ENCODE peak calls at places on chromosome 6, in nine cellular contexts. One of them, this sample, is unnamed.

GRCh38 chr6:33192105-33192646 is at the start of gene COL11A2:
- DNase-seq in uterus: no peak
- DNase-seq in astrocyte: no peak
- DNase-seq in epithelial cell of esophagus: no peak
- DNase-seq in fibroblast of pulmonary artery: no peak
- DNase-seq in choroid plexus epithelial cell: no peak
- DNase-seq in fibroblast of mammary gland: no peak
- DNase-seq in heart left ventricle: no peak
- DNase-seq in stomach: no peak
- DNase-seq in this sample: no peak

GRCh38 chr6:31270788-31271640 is 878 bp downstream of the HLA-C start:
- DNase-seq in fibroblast of mammary gland: peak; percentile 25
- DNase-seq in stomach: peak; percentile 82
- DNase-seq in astrocyte: peak; percentile 38
- DNase-seq in uterus: peak; percentile 80
- DNase-seq in choroid plexus epithelial cell: peak; percentile 48
- DNase-seq in fibroblast of pulmonary artery: peak; percentile 55
- DNase-seq in epithelial cell of esophagus: peak; percentile 61
- DNase-seq in heart left ventricle: peak; percentile 86
- DNase-seq in this sample: peak; percentile 44

GRCh38 chr6:132391391-132392291 is 9.6 kb downstream of the MOXD1 start:
- DNase-seq in stomach: no peak
- DNase-seq in fibroblast of pulmonary artery: peak; percentile 83
- DNase-seq in epithelial cell of esophagus: peak; percentile 91
- DNase-seq in uterus: peak; percentile 48
- DNase-seq in heart left ventricle: peak; percentile 37
- DNase-seq in fibroblast of mammary gland: peak; percentile 83
- DNase-seq in astrocyte: peak; percentile 96
- DNase-seq in choroid plexus epithelial cell: peak; percentile 85
- DNase-seq in this sample: peak; percentile 72

GRCh38 chr6:6315660-6316059 is 4.8 kb downstream of the F13A1 start:
- DNase-seq in astrocyte: no peak
- DNase-seq in heart left ventricle: no peak
- DNase-seq in uterus: peak; percentile 32
- DNase-seq in choroid plexus epithelial cell: peak; percentile 51
- DNase-seq in fibroblast of mammary gland: peak; percentile 56
- DNase-seq in epithelial cell of esophagus: peak; percentile 53
- DNase-seq in stomach: peak; percentile 41
- DNase-seq in fibroblast of pulmonary artery: peak; percentile 44
- DNase-seq in this sample: peak; percentile 42

GRCh38 chr6:20900396-20901160 is 366.3 kb downstream of the CDKAL1 start:
- DNase-seq in epithelial cell of esophagus: no peak
- DNase-seq in stomach: no peak
- DNase-seq in choroid plexus epithelial cell: no peak
- DNase-seq in astrocyte: no peak
- DNase-seq in heart left ventricle: no peak
- DNase-seq in fibroblast of mammary gland: no peak
- DNase-seq in uterus: no peak
- DNase-seq in fibroblast of pulmonary artery: no peak
- DNase-seq in this sample: no peak

GRCh38 chr6:119742188-119742803 is 392.7 kb upstream of the MAN1A1 start:
- DNase-seq in epithelial cell of esophagus: peak; percentile 61
- DNase-seq in astrocyte: peak; percentile 3
- DNase-seq in heart left ventricle: peak; percentile 30
- DNase-seq in uterus: no peak
- DNase-seq in stomach: peak; percentile 67
- DNase-seq in fibroblast of mammary gland: peak; percentile 63
- DNase-seq in choroid plexus epithelial cell: peak; percentile 59
- DNase-seq in fibroblast of pulmonary artery: peak; percentile 60
- DNase-seq in this sample: peak; percentile 63

GRCh38 chr6:170043150-170043819 is 247.6 kb downstream of the DLL1 start:
- DNase-seq in uterus: no peak
- DNase-seq in astrocyte: no peak
- DNase-seq in fibroblast of mammary gland: no peak
- DNase-seq in epithelial cell of esophagus: no peak
- DNase-seq in stomach: no peak
- DNase-seq in fibroblast of pulmonary artery: no peak
- DNase-seq in choroid plexus epithelial cell: no peak
- DNase-seq in heart left ventricle: peak; percentile 76
- DNase-seq in this sample: no peak

GRCh38 chr6:157289764-157290163 is 33.6 kb downstream of the TMEM242 start:
- DNase-seq in fibroblast of mammary gland: no peak
- DNase-seq in epithelial cell of esophagus: no peak
- DNase-seq in heart left ventricle: no peak
- DNase-seq in fibroblast of pulmonary artery: no peak
- DNase-seq in astrocyte: no peak
- DNase-seq in uterus: no peak
- DNase-seq in choroid plexus epithelial cell: no peak
- DNase-seq in stomach: no peak
- DNase-seq in this sample: no peak

GRCh38 chr6:151247510-151247909 is 7.7 kb downstream of the AKAP12 start:
- DNase-seq in astrocyte: peak; percentile 39
- DNase-seq in uterus: no peak
- DNase-seq in choroid plexus epithelial cell: no peak
- DNase-seq in heart left ventricle: no peak
- DNase-seq in stomach: no peak
- DNase-seq in epithelial cell of esophagus: no peak
- DNase-seq in fibroblast of pulmonary artery: no peak
- DNase-seq in fibroblast of mammary gland: peak; percentile 27
- DNase-seq in this sample: peak; percentile 58

GRCh38 chr6:104527761-104528415 is 331.8 kb downstream of the HACE1 start:
- DNase-seq in epithelial cell of esophagus: peak; percentile 15
- DNase-seq in stomach: no peak
- DNase-seq in uterus: no peak
- DNase-seq in astrocyte: peak; percentile 25
- DNase-seq in fibroblast of pulmonary artery: peak; percentile 77
- DNase-seq in fibroblast of mammary gland: peak; percentile 31
- DNase-seq in choroid plexus epithelial cell: peak; percentile 77
- DNase-seq in heart left ventricle: no peak
- DNase-seq in this sample: peak; percentile 45

GRCh38 chr6:6943411-6943810 is 164.3 kb upstream of the RREB1 start:
- DNase-seq in heart left ventricle: no peak
- DNase-seq in choroid plexus epithelial cell: no peak
- DNase-seq in epithelial cell of esophagus: no peak
- DNase-seq in fibroblast of mammary gland: no peak
- DNase-seq in astrocyte: no peak
- DNase-seq in stomach: no peak
- DNase-seq in fibroblast of pulmonary artery: no peak
- DNase-seq in uterus: no peak
- DNase-seq in this sample: no peak

GRCh38 chr6:96626749-96627353 is 63.9 kb downstream of the FHL5 start:
- DNase-seq in astrocyte: peak; percentile 19
- DNase-seq in uterus: no peak
- DNase-seq in heart left ventricle: no peak
- DNase-seq in choroid plexus epithelial cell: peak; percentile 77
- DNase-seq in stomach: no peak
- DNase-seq in fibroblast of mammary gland: peak; percentile 45
- DNase-seq in epithelial cell of esophagus: peak; percentile 40
- DNase-seq in fibroblast of pulmonary artery: peak; percentile 63
- DNase-seq in this sample: peak; percentile 54

DNA sequence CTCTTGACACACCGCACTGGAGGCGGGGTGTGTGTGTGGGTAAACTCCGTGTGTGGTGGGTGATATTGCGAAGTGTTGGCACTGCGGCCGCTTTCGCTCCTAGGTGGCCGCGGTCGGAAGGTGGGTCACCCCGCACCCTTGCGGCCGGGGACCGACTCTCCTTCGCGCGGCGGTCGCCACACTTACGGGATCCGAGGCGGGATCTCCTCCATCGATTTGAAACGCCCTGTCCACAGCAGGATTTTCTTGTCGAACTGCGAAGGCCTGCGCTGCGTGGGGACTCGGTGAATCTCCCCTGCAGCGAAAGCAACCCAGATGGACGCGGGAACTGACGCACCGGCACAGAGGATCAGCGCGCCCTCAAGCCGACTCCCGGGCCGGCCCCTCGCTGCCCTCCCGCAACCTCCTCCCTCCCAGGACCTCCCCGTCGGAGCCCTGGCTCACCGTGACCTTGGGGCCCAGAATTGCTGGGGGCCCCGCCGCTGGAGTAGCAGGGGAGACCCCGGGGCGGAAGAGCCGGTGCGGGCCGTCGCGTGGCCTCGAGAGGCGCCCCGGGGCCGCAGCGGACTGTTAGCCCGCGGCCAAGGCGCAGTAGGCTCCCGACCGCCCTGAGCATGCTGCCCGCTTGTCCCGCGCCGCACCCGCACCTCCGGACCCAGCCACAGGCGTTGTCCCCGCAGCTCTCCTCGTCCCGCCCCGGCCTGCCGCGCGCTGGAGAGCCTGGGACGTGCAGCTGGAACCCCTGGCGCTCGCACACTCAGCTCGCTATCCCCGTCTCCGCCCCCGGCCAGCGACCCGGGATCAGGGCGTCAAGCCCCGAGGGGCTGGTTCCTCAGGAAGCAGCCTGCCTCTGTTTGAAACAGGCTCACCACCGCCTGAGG is at the start of gene FAM162B:
- DNase-seq in heart left ventricle: peak; percentile 72
- DNase-seq in fibroblast of pulmonary artery: peak; percentile 16
- DNase-seq in fibroblast of mammary gland: peak; percentile 25
- DNase-seq in epithelial cell of esophagus: peak; percentile 11
- DNase-seq in stomach: no peak
- DNase-seq in astrocyte: peak; percentile 5
- DNase-seq in uterus: peak; percentile 24
- DNase-seq in choroid plexus epithelial cell: peak; percentile 33
- DNase-seq in this sample: no peak
- H3K4me3 ChIP-seq in heart left ventricle: peak within 1 kb of the TSS; percentile 58
- H3K4me3 ChIP-seq in fibroblast of pulmonary artery: peak within 1 kb of the TSS; percentile 56
- H3K4me3 ChIP-seq in fibroblast of mammary gland: peak within 1 kb of the TSS; percentile 40
- H3K4me3 ChIP-seq in epithelial cell of esophagus: peak within 1 kb of the TSS; percentile 22
- H3K4me3 ChIP-seq in stomach: peak within 1 kb of the TSS; percentile 46
- H3K4me3 ChIP-seq in astrocyte: peak within 1 kb of the TSS; percentile 63
- H3K4me3 ChIP-seq in uterus: peak within 1 kb of the TSS; percentile 25
- H3K4me3 ChIP-seq in choroid plexus epithelial cell: peak within 1 kb of the TSS; percentile 64
- H3K4me3 ChIP-seq in this sample: peak within 1 kb of the TSS; percentile 54

GRCh38 chr6:138977646-138978167 is 10.3 kb downstream of the REPS1 start:
- DNase-seq in stomach: no peak
- DNase-seq in epithelial cell of esophagus: no peak
- DNase-seq in uterus: no peak
- DNase-seq in astrocyte: no peak
- DNase-seq in choroid plexus epithelial cell: no peak
- DNase-seq in fibroblast of pulmonary artery: no peak
- DNase-seq in heart left ventricle: no peak
- DNase-seq in fibroblast of mammary gland: no peak
- DNase-seq in this sample: no peak
- TF ChIP-seq CTCF in stomach: no peak
- TF ChIP-seq CTCF in epithelial cell of esophagus: no peak
- TF ChIP-seq CTCF in uterus: no peak
- TF ChIP-seq CTCF in astrocyte: no peak
- TF ChIP-seq CTCF in choroid plexus epithelial cell: no peak
- TF ChIP-seq CTCF in fibroblast of pulmonary artery: no peak
- TF ChIP-seq CTCF in heart left ventricle: no peak
- TF ChIP-seq CTCF in fibroblast of mammary gland: no peak
- TF ChIP-seq CTCF in this sample: no peak

GRCh38 chr6:39820553-39820952 is 28.4 kb downstream of the DAAM2 start:
- DNase-seq in fibroblast of pulmonary artery: no peak
- DNase-seq in fibroblast of mammary gland: no peak
- DNase-seq in uterus: no peak
- DNase-seq in stomach: no peak
- DNase-seq in choroid plexus epithelial cell: no peak
- DNase-seq in heart left ventricle: no peak
- DNase-seq in epithelial cell of esophagus: no peak
- DNase-seq in astrocyte: no peak
- DNase-seq in this sample: no peak
- H3K4me3 ChIP-seq in fibroblast of pulmonary artery: no peak overlapping the region
- H3K4me3 ChIP-seq in fibroblast of mammary gland: no peak overlapping the region
- H3K4me3 ChIP-seq in uterus: no peak overlapping the region
- H3K4me3 ChIP-seq in stomach: no peak overlapping the region
- H3K4me3 ChIP-seq in choroid plexus epithelial cell: no peak overlapping the region
- H3K4me3 ChIP-seq in heart left ventricle: peak overlapping the region; percentile 44
- H3K4me3 ChIP-seq in epithelial cell of esophagus: no peak overlapping the region
- H3K4me3 ChIP-seq in astrocyte: no peak overlapping the region
- H3K4me3 ChIP-seq in this sample: no peak overlapping the region

GRCh38 chr6:99330159-99330558 is 19.3 kb downstream of the FAXC start:
- DNase-seq in choroid plexus epithelial cell: peak; percentile 87
- DNase-seq in astrocyte: peak; percentile 41
- DNase-seq in uterus: peak; percentile 30
- DNase-seq in epithelial cell of esophagus: peak; percentile 81
- DNase-seq in fibroblast of pulmonary artery: peak; percentile 78
- DNase-seq in fibroblast of mammary gland: peak; percentile 79
- DNase-seq in stomach: peak; percentile 43
- DNase-seq in heart left ventricle: no peak
- DNase-seq in this sample: peak; percentile 75
- TF ChIP-seq CTCF in choroid plexus epithelial cell: peak; percentile 90
- TF ChIP-seq CTCF in astrocyte: peak; percentile 88
- TF ChIP-seq CTCF in uterus: peak; percentile 42
- TF ChIP-seq CTCF in epithelial cell of esophagus: peak; percentile 82
- TF ChIP-seq CTCF in fibroblast of pulmonary artery: peak; percentile 93
- TF ChIP-seq CTCF in fibroblast of mammary gland: peak; percentile 88
- TF ChIP-seq CTCF in stomach: no peak
- TF ChIP-seq CTCF in heart left ventricle: peak; percentile 54
- TF ChIP-seq CTCF in this sample: peak; percentile 81

DNA sequence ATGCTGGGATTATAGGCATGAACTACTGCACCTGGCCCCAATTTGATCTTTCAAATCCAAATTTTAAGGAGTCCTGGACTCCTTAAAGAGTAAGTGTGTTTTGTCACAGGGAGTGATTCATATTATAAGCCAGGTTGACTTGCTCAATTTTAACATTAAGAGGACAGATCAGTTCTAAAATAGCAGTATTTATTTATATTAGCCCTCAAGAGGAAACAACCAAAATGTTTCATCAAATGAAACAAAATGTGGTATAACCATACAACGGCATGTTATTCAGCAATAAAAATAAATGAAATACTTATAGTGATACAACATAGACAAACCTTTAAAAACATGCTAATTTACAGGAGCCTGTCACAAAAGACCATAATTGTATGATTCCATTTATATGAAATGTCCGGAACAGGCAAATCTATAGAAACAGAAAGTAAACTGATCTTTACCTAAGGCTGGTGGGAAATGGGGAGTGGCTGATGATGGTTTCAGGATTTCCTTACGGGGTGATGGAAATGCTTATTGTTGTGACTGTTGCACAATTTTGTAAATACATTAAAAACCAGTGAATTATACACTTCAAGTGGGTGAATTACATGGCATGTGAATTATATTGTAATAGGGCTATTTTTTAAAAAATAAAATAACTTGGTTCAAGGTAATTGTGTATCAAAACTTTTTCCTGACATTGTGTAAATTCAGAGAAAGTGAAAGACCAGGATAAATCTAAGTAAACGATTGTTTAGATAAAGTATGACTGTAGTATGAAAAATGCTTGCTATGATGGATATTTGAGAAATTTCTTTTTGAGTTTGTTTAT is 637.3 kb downstream of the MMUT start:
- DNase-seq in heart left ventricle: no peak
- DNase-seq in stomach: no peak
- DNase-seq in epithelial cell of esophagus: peak; percentile 44
- DNase-seq in astrocyte: no peak
- DNase-seq in fibroblast of pulmonary artery: peak; percentile 53
- DNase-seq in choroid plexus epithelial cell: peak; percentile 73
- DNase-seq in uterus: no peak
- DNase-seq in fibroblast of mammary gland: peak; percentile 59
- DNase-seq in this sample: peak; percentile 45
- H3K4me3 ChIP-seq in heart left ventricle: no peak overlapping the region
- H3K4me3 ChIP-seq in stomach: no peak overlapping the region
- H3K4me3 ChIP-seq in epithelial cell of esophagus: no peak overlapping the region
- H3K4me3 ChIP-seq in astrocyte: peak overlapping the region; percentile 30
- H3K4me3 ChIP-seq in fibroblast of pulmonary artery: peak overlapping the region; percentile 18
- H3K4me3 ChIP-seq in choroid plexus epithelial cell: peak overlapping the region; percentile 49
- H3K4me3 ChIP-seq in uterus: no peak overlapping the region
- H3K4me3 ChIP-seq in fibroblast of mammary gland: no peak overlapping the region
- H3K4me3 ChIP-seq in this sample: no peak overlapping the region

This sample was measured in fibroblast of the aortic adventitia.